ENCODE peak calls at places on chromosomes 16 and 17, in five cellular contexts. Q, P, W, E and X are unnamed samples.
A peak's percentile ranks its signal among the peaks of the same experiment; 100 is the strongest.

GRCh38 chr16:54923988-54924387 is 6.7 kb upstream of the IRX5 start:
- DNase-seq in Q (no peak), P (no peak), W (no peak), E (no peak), X (no peak)

GRCh38 chr17:56313201-56313600 is 159.9 kb downstream of the ANKFN1 start:
- DNase-seq in E (no peak), Q (no peak), W (no peak), P (no peak), X (no peak)

GRCh38 chr17:78127888-78128615 is 503 bp downstream of the TMC6 start:
- DNase-seq in W (peak; percentile 33), P (peak; percentile 68), Q (no peak), E (peak; percentile 80), X (no peak)

GRCh38 chr17:50947844-50948514 is 81.8 kb upstream of the TOB1 start:
- DNase-seq in W (no peak), P (no peak), E (no peak), Q (peak; percentile 65), X (peak; percentile 58)

GRCh38 chr17:6756425-6757012 is 673 bp downstream of the XAF1 start:
- DNase-seq in W (no peak), P (no peak), Q (no peak), E (no peak), X (no peak)

GRCh38 chr16:74271879-74272278 is 24.7 kb upstream of the PSMD7 start:
- DNase-seq in E (no peak), W (no peak), Q (no peak), P (no peak), X (no peak)

GRCh38 chr17:8855477-8856204 is 11.8 kb downstream of the PIK3R6 start:
- DNase-seq in Q (no peak), E (peak; percentile 53), P (no peak), W (no peak), X (no peak)

GRCh38 chr16:50458694-50459271 is 89.4 kb upstream of the NKD1 start:
- DNase-seq in Q (no peak), W (no peak), E (peak; percentile 62), P (peak; percentile 64), X (no peak)

GRCh38 chr16:20799599-20799998 is 6.7 kb downstream of the ERI2 start:
- DNase-seq in Q (no peak), P (peak; percentile 53), E (no peak), W (no peak), X (no peak)

GRCh38 chr16:16045879-16046278 is 96.5 kb downstream of the ABCC1 start:
- DNase-seq in W (no peak), E (no peak), Q (no peak), P (peak; percentile 89), X (no peak)

GRCh38 chr17:6212766-6213165 is 142.6 kb downstream of the WSCD1 start:
- DNase-seq in P (no peak), Q (no peak), W (no peak), E (no peak), X (no peak)

GRCh38 chr17:57931488-57932137 is 23.6 kb downstream of the CUEDC1 start:
- DNase-seq in P (no peak), E (no peak), Q (no peak), W (no peak), X (no peak)

GRCh38 chr17:59420901-59421300 is 89.4 kb downstream of the YPEL2 start:
- DNase-seq in P (no peak), Q (no peak), E (no peak), W (no peak), X (no peak)

GRCh38 chr16:31427441-31428276 is 501 bp downstream of the COX6A2 start:
- DNase-seq in W (no peak), P (peak; percentile 55), E (no peak), Q (peak; percentile 70), X (no peak)

GRCh38 chr17:57739402-57740224 is 5.5 kb downstream of the CCDC182 start:
- DNase-seq in Q (no peak), P (peak; percentile 77), E (no peak), W (no peak), X (no peak)

GRCh38 chr16:53775821-53776431 is 72.0 kb downstream of the FTO start:
- DNase-seq in E (no peak), P (peak; percentile 47), W (no peak), Q (peak; percentile 21), X (no peak)

GRCh38 chr17:48374650-48375230 is 55.3 kb downstream of the SKAP1 start:
- DNase-seq in P (peak; percentile 85), Q (no peak), W (no peak), E (no peak), X (no peak)

DNA sequence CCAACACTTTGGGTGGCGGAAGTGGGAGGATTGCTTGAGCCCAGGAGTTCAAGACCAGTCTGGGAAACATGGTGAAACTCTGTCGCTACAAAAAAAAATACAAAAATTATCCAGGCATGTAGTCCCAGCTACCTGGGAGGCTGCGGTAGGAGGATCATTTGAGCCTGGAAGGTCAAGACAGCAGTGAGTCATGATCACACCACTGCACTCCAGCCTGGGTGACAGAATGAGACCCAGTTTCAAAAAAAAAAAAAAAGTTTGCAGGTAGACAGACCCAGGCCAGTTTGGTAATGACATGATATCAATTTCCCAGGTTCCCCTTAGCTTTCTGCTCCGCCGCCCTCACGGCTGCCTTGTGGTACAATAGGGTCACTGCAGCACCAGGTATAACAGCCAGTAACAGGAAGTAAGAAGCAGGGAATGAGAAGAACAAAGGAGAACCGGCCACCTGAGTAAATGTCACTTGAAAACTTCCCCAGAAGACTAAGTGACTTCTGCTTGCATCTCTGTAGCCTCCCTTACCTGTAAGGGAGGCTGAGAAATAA is 201.2 kb upstream of the HSBP1 start:
- DNase-seq in Q (no peak), W (no peak), E (no peak), P (peak; percentile 66), X (peak; percentile 34)
- TF ChIP-seq CTCF in Q (no peak), W (peak; percentile 29), E (no peak), P (no peak), X (peak; percentile 32)

GRCh38 chr17:49819118-49819517 is 28.8 kb downstream of the TAC4 start:
- DNase-seq in W (no peak), P (no peak), Q (no peak), E (no peak), X (no peak)
- TF ChIP-seq CTCF in W (no peak), P (no peak), Q (no peak), E (no peak), X (no peak)

GRCh38 chr17:63700528-63701441 is 860 bp upstream of the LIMD2 start:
- DNase-seq in P (peak; percentile 75), W (no peak), E (no peak), Q (peak; percentile 69), X (no peak)
- TF ChIP-seq CTCF in P (peak; percentile 51), W (peak; percentile 44), E (no peak), Q (peak; percentile 23), X (peak; percentile 48)

GRCh38 chr16:24537474-24538337 is 1.7 kb upstream of the RBBP6 start:
- DNase-seq in W (no peak), P (peak; percentile 12), Q (no peak), E (no peak), X (no peak)

GRCh38 chr16:24539850-24540484 is 601 bp downstream of the RBBP6 start:
- DNase-seq in E (peak; percentile 84), P (peak; percentile 33), Q (peak; percentile 64), W (no peak), X (no peak)

GRCh38 chr16:24540575-24541240 is 1.3 kb downstream of the RBBP6 start:
- DNase-seq in P (peak; percentile 40), Q (no peak), E (no peak), W (no peak), X (no peak)

GRCh38 chr16:24539295-24539849 is at the start of gene RBBP6:
- DNase-seq in Q (peak; percentile 94), P (peak; percentile 97), W (peak; percentile 90), E (peak; percentile 98), X (peak; percentile 96)

GRCh38 chr16:24538756-24539294 is 541 bp upstream of the RBBP6 start:
- DNase-seq in P (no peak), Q (no peak), W (no peak), E (no peak), X (no peak)
- TF ChIP-seq CTCF in P (peak; percentile 8), Q (no peak), W (no peak), E (no peak), X (no peak)

GRCh38 chr16:70740174-70740918 is 54.5 kb upstream of the MTSS2 start:
- DNase-seq in Q (no peak), W (no peak), E (no peak), P (no peak), X (no peak)

GRCh38 chr16:70738083-70738977 is 52.5 kb upstream of the MTSS2 start:
- DNase-seq in P (peak; percentile 81), W (no peak), Q (peak; percentile 69), E (no peak), X (no peak)

GRCh38 chr16:70737377-70738082 is 51.7 kb upstream of the MTSS2 start:
- DNase-seq in Q (peak; percentile 83), P (no peak), W (no peak), E (peak; percentile 93), X (no peak)

GRCh38 chr16:70740919-70741778 is 55.3 kb upstream of the MTSS2 start:
- DNase-seq in P (no peak), W (no peak), E (no peak), Q (no peak), X (no peak)

DNA sequence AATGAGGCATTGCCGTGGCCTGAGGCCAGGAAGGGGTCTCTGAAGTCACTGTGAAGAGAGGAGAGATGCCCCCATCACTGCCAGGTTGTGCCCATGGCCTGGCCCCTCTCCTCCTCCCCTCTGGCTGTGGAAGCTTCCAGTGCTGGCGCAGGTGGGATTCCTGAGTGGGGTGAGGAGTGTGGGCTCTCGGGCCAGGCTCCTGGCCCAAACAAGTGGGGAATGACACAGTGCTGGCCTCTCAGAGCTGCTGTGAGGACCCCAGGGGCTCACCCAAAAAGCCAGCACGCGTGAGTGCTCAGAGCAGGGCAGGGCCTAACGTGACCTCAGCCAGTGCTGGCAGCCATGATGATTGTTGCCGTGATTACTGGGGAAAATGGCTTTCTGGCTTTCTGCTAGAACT is 53.5 kb upstream of the MTSS2 start:
- DNase-seq in Q (no peak), W (no peak), E (no peak), P (no peak), X (no peak)
- TF ChIP-seq CTCF in Q (no peak), W (no peak), E (no peak), P (no peak), X (no peak)

GRCh38 chr17:43757171-43757660 is 1.4 kb downstream of the SOST start:
- DNase-seq in E (no peak), Q (no peak), P (no peak), W (no peak), X (no peak)

GRCh38 chr17:43758086-43758485 is 505 bp downstream of the SOST start:
- DNase-seq in Q (no peak), E (no peak), P (no peak), W (no peak), X (no peak)

GRCh38 chr17:43759836-43760235 is 1.2 kb upstream of the SOST start:
- DNase-seq in P (no peak), W (no peak), E (no peak), Q (no peak), X (no peak)

GRCh38 chr17:43760254-43760852 is 1.8 kb upstream of the SOST start:
- DNase-seq in E (peak; percentile 94), W (peak; percentile 94), P (peak; percentile 97), Q (peak; percentile 92), X (peak; percentile 95)

GRCh38 chr17:43758497-43759174 is at the start of gene SOST:
- DNase-seq in Q (no peak), P (no peak), E (no peak), W (no peak), X (no peak)
- TF ChIP-seq CTCF in Q (no peak), P (no peak), E (no peak), W (no peak), X (no peak)

GRCh38 chr16:66511615-66512500 is 38.1 kb downstream of the TK2 start:
- DNase-seq in Q (no peak), W (no peak), P (peak; percentile 75), E (no peak), X (no peak)
- TF ChIP-seq CTCF in Q (no peak), W (no peak), P (peak; percentile 35), E (no peak), X (no peak)